ENCODE peak calls at places on chromosome 18, in four cellular contexts. P, S, F and E are unnamed samples.
A peak's percentile ranks its signal among the peaks of the same experiment; 100 is the strongest.

GRCh38 chr18:49778826-49779465 is 34.4 kb downstream of the ACAA2 start:
- DNase-seq in F (peak; percentile 27), P (no peak), S (no peak), E (no peak)

GRCh38 chr18:23281626-23282436 is 146.5 kb downstream of the CABLES1 start:
- DNase-seq in P (no peak), F (no peak), S (no peak), E (no peak)

GRCh38 chr18:43720036-43720435 is 442.7 kb upstream of the SYT4 start:
- DNase-seq in P (no peak), S (no peak), F (no peak), E (no peak)

GRCh38 chr18:45874501-45875184 is 49.2 kb downstream of the SIGLEC15 start:
- DNase-seq in P (no peak), S (peak; percentile 9), F (peak; percentile 92), E (no peak)

GRCh38 chr18:58977223-58977622 is 112.5 kb downstream of the ZNF532 start:
- DNase-seq in P (no peak), F (no peak), S (no peak), E (no peak)

GRCh38 chr18:984004-984403 is 79.3 kb downstream of the ADCYAP1 start:
- DNase-seq in P (no peak), F (no peak), S (no peak), E (no peak)

GRCh38 chr18:36350839-36351474 is 53.4 kb downstream of the FHOD3 start:
- DNase-seq in S (no peak), P (no peak), F (no peak), E (no peak)

GRCh38 chr18:63290456-63291200 is 28.9 kb downstream of the BCL2 start:
- DNase-seq in F (no peak), S (no peak), P (no peak), E (no peak)

GRCh38 chr18:12518326-12518725 is 110.6 kb downstream of the PRELID3A start:
- DNase-seq in S (no peak), P (no peak), F (no peak), E (peak; percentile 23)

GRCh38 chr18:32439802-32440201 is 30.9 kb downstream of the GAREM1 start:
- DNase-seq in P (peak; percentile 48), F (no peak), S (no peak), E (no peak)

GRCh38 chr18:69838620-69839411 is 108.9 kb downstream of the CD226 start:
- DNase-seq in S (peak; percentile 77), F (peak; percentile 13), P (peak; percentile 76), E (peak; percentile 18)

GRCh38 chr18:46481048-46481846 is 175.8 kb downstream of the LOXHD1 start:
- DNase-seq in F (no peak), S (peak; percentile 56), P (peak; percentile 80), E (peak; percentile 28)

GRCh38 chr18:23503967-23504352 is 649 bp downstream of the RMC1 start:
- DNase-seq in F (no peak), S (no peak), P (no peak), E (no peak)

GRCh38 chr18:6546229-6546628 is 131.5 kb upstream of the L3MBTL4 start:
- DNase-seq in F (no peak), P (no peak), S (no peak), E (no peak)

GRCh38 chr18:59631583-59632181 is 65.5 kb downstream of the CCBE1 start:
- DNase-seq in S (peak; percentile 9), F (no peak), P (peak; percentile 51), E (peak; percentile 1)

GRCh38 chr18:35289293-35290069 is 548 bp downstream of the ZSCAN30 start:
- DNase-seq in F (no peak), S (peak; percentile 45), P (peak; percentile 26), E (peak; percentile 4)

GRCh38 chr18:8046421-8046820 is 479.3 kb downstream of the PTPRM start:
- DNase-seq in P (no peak), F (no peak), S (no peak), E (no peak)

GRCh38 chr18:43751203-43751602 is 473.9 kb upstream of the SYT4 start:
- DNase-seq in S (no peak), P (no peak), F (no peak), E (no peak)

DNA sequence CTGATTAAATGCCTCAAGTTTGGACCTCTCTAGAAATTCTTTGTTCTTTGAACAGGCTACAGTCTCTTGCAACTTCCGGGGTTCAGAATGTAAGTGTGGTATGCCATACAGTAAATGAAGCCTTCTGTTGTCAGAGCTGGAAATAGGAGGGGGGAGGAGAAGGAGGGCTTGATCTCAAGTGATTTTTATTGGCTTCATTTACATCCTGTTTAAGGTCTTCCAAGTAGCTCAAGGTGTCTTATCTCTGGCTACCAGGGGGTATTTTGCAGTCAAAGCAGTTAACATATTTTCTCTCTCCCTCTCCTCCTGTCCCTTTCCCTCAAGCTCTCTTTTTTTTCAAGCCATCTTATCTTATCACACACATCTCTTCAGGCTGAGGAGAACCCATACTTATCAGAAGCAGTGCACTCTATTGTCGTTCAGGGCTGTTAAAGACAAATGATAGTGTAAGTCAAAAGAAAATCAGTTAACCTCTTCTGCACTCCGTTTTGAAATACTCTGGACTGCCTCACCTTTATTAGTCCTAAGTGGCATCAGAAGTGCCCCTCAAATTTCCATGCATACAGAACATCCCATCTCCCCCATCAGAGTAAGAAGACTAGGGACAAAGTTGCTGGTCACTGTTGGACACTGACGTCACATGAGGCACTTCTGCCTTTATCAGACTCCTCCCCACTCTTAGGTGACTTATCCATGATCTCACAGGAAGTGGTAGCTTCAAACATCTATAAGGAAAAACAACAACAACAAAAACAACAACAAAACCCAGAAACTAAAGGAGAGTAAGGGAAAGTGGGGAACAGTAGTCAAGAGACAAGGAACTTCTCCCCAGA is 112.1 kb downstream of the ZNF521 start:
- DNase-seq in F (no peak), P (no peak), S (peak; percentile 69), E (no peak)
- TF ChIP-seq ETV6 in F (no peak), P (no peak), S (no peak), E (no peak)

GRCh38 chr18:79576686-79577351 is 102.8 kb upstream of the CTDP1 start:
- DNase-seq in P (no peak), F (no peak), S (no peak), E (no peak)
- TF ChIP-seq ETV6 in P (no peak), F (no peak), S (no peak), E (no peak)

GRCh38 chr18:3619222-3619621 is 169.2 kb downstream of the TGIF1 start:
- DNase-seq in P (no peak), S (peak; percentile 8), F (no peak), E (no peak)
- TF ChIP-seq ETV6 in P (no peak), S (no peak), F (no peak), E (no peak)

GRCh38 chr18:78773303-78773755 is 206.3 kb upstream of the SALL3 start:
- DNase-seq in P (no peak), F (no peak), S (no peak), E (no peak)
- TF ChIP-seq ETV6 in P (no peak), F (no peak), S (no peak), E (no peak)

GRCh38 chr18:57296336-57296735 is 56.0 kb upstream of the ST8SIA3 start:
- DNase-seq in S (no peak), F (no peak), P (no peak), E (no peak)

GRCh38 chr18:57297306-57297705 is 55.1 kb upstream of the ST8SIA3 start:
- DNase-seq in F (no peak), S (no peak), P (no peak), E (no peak)

GRCh38 chr18:57299931-57300330 is 52.4 kb upstream of the ST8SIA3 start:
- DNase-seq in S (no peak), F (no peak), P (no peak), E (no peak)

GRCh38 chr18:57301573-57302230 is 50.7 kb upstream of the ST8SIA3 start:
- DNase-seq in F (no peak), S (no peak), P (peak; percentile 28), E (no peak)
- TF ChIP-seq ETV6 in F (no peak), S (no peak), P (no peak), E (no peak)

DNA sequence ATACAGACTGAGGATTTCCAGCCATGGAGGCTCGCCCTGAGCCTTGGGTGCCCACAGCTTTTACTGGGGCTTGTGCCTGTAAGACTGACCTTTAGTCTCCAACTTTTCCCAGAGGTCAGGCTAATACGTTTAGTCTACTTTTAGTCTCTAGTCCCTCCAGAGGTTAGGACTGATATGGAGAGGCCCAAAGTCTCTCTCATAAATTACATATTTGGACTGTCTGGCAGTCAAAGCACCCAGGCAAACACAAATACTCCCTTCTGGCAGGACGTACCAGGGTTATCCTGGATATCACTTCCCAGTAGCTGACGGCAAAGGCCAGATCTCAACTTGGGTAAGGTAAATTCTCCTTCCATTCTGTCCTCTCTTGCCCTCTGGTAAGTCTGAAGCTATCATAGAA is 69.4 kb upstream of the NEDD4L start:
- DNase-seq in F (no peak), S (no peak), P (no peak), E (peak; percentile 40)
- TF ChIP-seq ETV6 in F (no peak), S (no peak), P (no peak), E (no peak)

GRCh38 chr18:74506405-74507119 is 10.4 kb downstream of the CNDP2 start:
- DNase-seq in P (peak; percentile 28), S (no peak), F (no peak), E (no peak)
- TF ChIP-seq ETV6 in P (no peak), S (no peak), F (no peak), E (no peak)